ENCODE peak calls at places on chromosomes 7 and 10, in nine cellular contexts. U is astrocyte, Y is HCT116, T is heart left ventricle, E is NB4, H is uterus, C is AG04450, O is fibroblast of mammary gland, S is Calu3. N is an unnamed sample.

GRCh38 chr7:17679427-17679826 is 260.9 kb downstream of the SNX13 start:
- DNase-seq in Y (no peak), U (peak), S (no peak), E (no peak), H (peak), T (peak), O (peak), C (no peak), N (no peak)

GRCh38 chr7:148665211-148665610 is 33.5 kb upstream of the CUL1 start:
- DNase-seq in T (no peak), U (peak), C (no peak), S (no peak), H (no peak), E (no peak), Y (no peak), O (no peak), N (no peak)

GRCh38 chr10:49768731-49769130 is 6.6 kb upstream of the OGDHL start:
- DNase-seq in E (no peak), H (no peak), O (no peak), C (no peak), U (no peak), Y (no peak), T (no peak), S (no peak), N (no peak)

GRCh38 chr7:936131-937054 is 18.1 kb downstream of the ADAP1 start:
- DNase-seq in H (no peak), T (peak), E (peak), U (peak), Y (peak), C (no peak), S (peak), O (peak), N (no peak)

GRCh38 chr7:36151921-36152755 is 916 bp upstream of the EEPD1 start:
- DNase-seq in T (no peak), S (no peak), U (no peak), Y (no peak), C (no peak), E (no peak), H (no peak), O (no peak), N (no peak)

GRCh38 chr10:63407136-63407662 is 58.6 kb downstream of the JMJD1C start:
- DNase-seq in T (no peak), Y (no peak), E (no peak), C (no peak), O (no peak), S (no peak), U (no peak), H (no peak), N (no peak)

GRCh38 chr7:46178685-46179084 is 257.6 kb upstream of the IGFBP3 start:
- DNase-seq in U (peak), C (no peak), S (no peak), T (no peak), H (no peak), O (peak), Y (no peak), E (no peak), N (no peak)

GRCh38 chr10:117226813-117227451 is 14.0 kb upstream of the SLC18A2 start:
- DNase-seq in U (no peak), S (peak), T (no peak), E (peak), O (peak), H (no peak), Y (peak), C (no peak), N (no peak)

GRCh38 chr10:18264466-18264865 is 124.2 kb downstream of the CACNB2 start:
- DNase-seq in H (no peak), S (no peak), C (no peak), T (no peak), E (no peak), O (no peak), U (no peak), Y (no peak), N (no peak)

GRCh38 chr7:66359656-66360211 is 154.6 kb downstream of the TPST1 start:
- DNase-seq in O (peak), S (no peak), C (no peak), H (peak), T (no peak), E (no peak), U (no peak), Y (no peak), N (peak)

GRCh38 chr10:67815571-67816059 is 22.4 kb downstream of the DNAJC12 start:
- DNase-seq in O (peak), H (no peak), Y (no peak), T (no peak), U (peak), S (no peak), C (no peak), E (no peak), N (no peak)

GRCh38 chr10:61612451-61612850 is 50.3 kb upstream of the CABCOCO1 start:
- DNase-seq in U (peak), S (no peak), Y (no peak), E (no peak), T (no peak), H (no peak), C (no peak), O (no peak), N (no peak)

GRCh38 chr10:71326464-71326881 is 7.4 kb downstream of the SLC29A3 start:
- DNase-seq in Y (no peak), E (no peak), T (no peak), U (no peak), H (no peak), O (no peak), C (no peak), S (no peak), N (no peak)

DNA sequence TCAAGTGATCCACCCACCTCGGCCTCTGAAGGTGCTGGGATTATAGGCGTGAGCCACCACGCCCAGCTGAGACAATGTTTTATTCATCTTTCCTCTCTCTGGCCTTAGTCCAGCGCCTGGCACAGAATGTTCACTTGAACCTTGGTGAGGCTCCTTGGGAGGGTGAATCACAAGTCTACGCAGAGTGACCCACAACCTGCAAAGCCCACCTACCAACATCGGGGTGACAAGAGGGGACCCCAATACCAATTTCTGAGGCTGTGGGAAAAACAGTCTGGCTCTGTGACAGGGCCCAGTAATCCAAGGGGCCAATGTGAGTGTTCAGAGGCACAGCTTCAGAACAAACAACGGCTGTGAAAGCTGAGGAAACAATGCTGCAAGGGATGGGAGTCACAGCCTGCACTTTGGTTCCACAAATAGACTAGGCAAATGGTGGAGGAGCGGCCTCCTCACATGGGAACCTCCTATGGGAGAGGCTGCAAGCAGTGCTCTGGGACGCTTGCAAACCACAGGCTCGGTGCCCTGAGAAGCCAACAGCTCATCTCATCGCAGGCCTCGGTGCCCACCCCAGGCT is 5.6 kb upstream of the MALSU1 start:
- DNase-seq in C (no peak), E (no peak), U (no peak), T (no peak), Y (no peak), O (no peak), S (peak), H (no peak), N (no peak)
- TF ChIP-seq CTCF in C (no peak), E (no peak), U (no peak), T (no peak), Y (no peak), O (no peak), S (no peak), H (no peak), N (no peak)

GRCh38 chr7:90552521-90552920 is 43.6 kb upstream of the CDK14 start:
- DNase-seq in C (no peak), S (no peak), U (no peak), T (no peak), O (peak), Y (no peak), E (peak), H (no peak), N (no peak)
- TF ChIP-seq CTCF in C (peak), S (no peak), U (no peak), T (peak), O (peak), Y (peak), E (no peak), H (peak), N (peak)

DNA sequence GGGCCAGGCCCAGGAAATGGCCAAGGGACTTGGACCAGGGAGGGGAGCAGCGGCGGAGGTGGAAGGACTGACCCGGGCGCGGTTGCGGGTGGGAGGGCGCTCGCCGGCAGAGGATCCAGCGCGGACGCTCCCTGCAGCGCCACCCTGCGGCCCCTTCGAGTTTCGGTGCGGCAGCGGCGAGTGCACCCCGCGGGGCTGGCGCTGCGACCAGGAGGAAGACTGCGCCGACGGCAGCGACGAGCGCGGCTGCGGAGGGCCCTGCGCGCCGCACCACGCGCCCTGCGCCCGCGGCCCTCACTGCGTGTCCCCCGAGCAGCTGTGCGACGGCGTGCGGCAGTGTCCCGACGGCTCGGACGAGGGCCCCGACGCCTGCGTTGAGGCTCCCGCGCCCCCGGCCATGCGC is 16.8 kb upstream of the ZNF467 start:
- DNase-seq in O (no peak), C (no peak), E (no peak), T (peak), Y (no peak), H (no peak), U (no peak), S (no peak), N (no peak)
- TF ChIP-seq CTCF in O (no peak), C (peak), E (peak), T (peak), Y (peak), H (peak), U (no peak), S (no peak), N (peak)

GRCh38 chr7:158130023-158130409 is 457.6 kb downstream of the PTPRN2 start:
- DNase-seq in H (no peak), Y (no peak), U (no peak), C (no peak), T (no peak), O (no peak), S (no peak), E (no peak), N (no peak)

GRCh38 chr7:158135931-158136330 is 451.7 kb downstream of the PTPRN2 start:
- DNase-seq in S (no peak), C (no peak), U (no peak), T (no peak), E (no peak), Y (no peak), H (no peak), O (no peak), N (no peak)

GRCh38 chr7:158133057-158133456 is 454.6 kb downstream of the PTPRN2 start:
- DNase-seq in U (no peak), Y (no peak), O (no peak), C (no peak), H (no peak), E (no peak), S (no peak), T (no peak), N (no peak)

GRCh38 chr7:158134824-158135223 is 452.8 kb downstream of the PTPRN2 start:
- DNase-seq in S (no peak), E (no peak), Y (no peak), C (no peak), U (no peak), H (no peak), O (no peak), T (no peak), N (no peak)

GRCh38 chr7:158133515-158134271 is 453.9 kb downstream of the PTPRN2 start:
- DNase-seq in O (no peak), Y (no peak), C (no peak), E (no peak), S (no peak), H (no peak), U (no peak), T (no peak), N (no peak)
- TF ChIP-seq CTCF in O (no peak), Y (no peak), C (no peak), E (no peak), S (no peak), H (no peak), U (no peak), T (no peak), N (no peak)

GRCh38 chr7:22296916-22297315 is 60.0 kb downstream of the RAPGEF5 start:
- DNase-seq in C (no peak), U (no peak), H (no peak), E (no peak), Y (no peak), O (peak), S (no peak), T (no peak), N (no peak)

GRCh38 chr7:22292519-22292918 is 64.4 kb downstream of the RAPGEF5 start:
- DNase-seq in H (no peak), Y (no peak), T (no peak), S (no peak), E (no peak), O (no peak), C (no peak), U (no peak), N (no peak)

GRCh38 chr7:22296265-22296566 is 60.7 kb downstream of the RAPGEF5 start:
- DNase-seq in H (no peak), E (no peak), C (no peak), O (no peak), T (no peak), U (no peak), Y (no peak), S (no peak), N (no peak)

GRCh38 chr7:22291979-22292378 is 65.0 kb downstream of the RAPGEF5 start:
- DNase-seq in C (no peak), O (no peak), T (no peak), H (no peak), Y (no peak), S (no peak), E (no peak), U (no peak), N (no peak)

GRCh38 chr7:22295402-22296264 is 61.3 kb downstream of the RAPGEF5 start:
- DNase-seq in S (no peak), O (peak), C (no peak), H (no peak), U (no peak), T (no peak), E (no peak), Y (no peak), N (no peak)
- TF ChIP-seq CTCF in S (no peak), O (no peak), C (peak), H (no peak), U (no peak), T (no peak), E (no peak), Y (no peak), N (peak)

N was measured in AG09319.